ENCODE peak calls at places on chromosomes 12 and 14, in four cellular contexts. M is H1, Q is A549, U is transverse colon. A is an unnamed sample.
A peak's percentile ranks its signal among the peaks of the same experiment; 100 is the strongest.

GRCh38 chr12:33718631-33719030 is 279.0 kb upstream of the SYT10 start:
- DNase-seq in M (no peak), Q (no peak), U (no peak), A (no peak)

GRCh38 chr12:108514973-108515814 is at the start of gene FICD:
- DNase-seq in M (peak; percentile 99), Q (peak; percentile 99), U (peak; percentile 100), A (peak; percentile 99)

GRCh38 chr14:67172520-67172919 is 16.7 kb upstream of the GARIN2 start:
- DNase-seq in M (no peak), Q (no peak), U (no peak), A (no peak)

GRCh38 chr12:93243689-93244513 is 133.8 kb upstream of the NUDT4 start:
- DNase-seq in M (no peak), Q (peak; percentile 42), U (peak; percentile 56), A (no peak)

GRCh38 chr14:64625363-64626232 is 75.8 kb downstream of the PPP1R36 start:
- DNase-seq in M (no peak), Q (no peak), U (peak; percentile 22), A (no peak)

GRCh38 chr12:93244514-93245077 is 133.1 kb upstream of the NUDT4 start:
- DNase-seq in M (no peak), Q (no peak), U (no peak), A (no peak)

GRCh38 chr14:87898301-87898700 is 94.7 kb downstream of the GALC start:
- DNase-seq in M (no peak), Q (no peak), U (no peak), A (no peak)

GRCh38 chr14:87082917-87083316 is 910.1 kb downstream of the GALC start:
- DNase-seq in M (no peak), Q (no peak), U (no peak), A (no peak)

GRCh38 chr12:109559601-109560000 is 13.7 kb downstream of the MMAB start:
- DNase-seq in M (no peak), Q (no peak), U (no peak), A (no peak)

GRCh38 chr14:56098021-56098420 is 20.2 kb upstream of the PELI2 start:
- DNase-seq in M (no peak), Q (no peak), U (no peak), A (no peak)

GRCh38 chr14:22995889-22996611 is 13.7 kb upstream of the AJUBA start:
- DNase-seq in M (no peak), Q (no peak), U (no peak), A (no peak)

GRCh38 chr14:103576371-103577024 is 13.7 kb downstream of the COA8 start:
- DNase-seq in M (no peak), Q (peak; percentile 81), U (peak; percentile 95), A (peak; percentile 65)

GRCh38 chr14:69715725-69716482 is 51.0 kb upstream of the SRSF5 start:
- DNase-seq in M (no peak), Q (no peak), U (peak; percentile 59), A (no peak)

GRCh38 chr12:71935594-71935993 is 3.1 kb upstream of the TPH2 start:
- DNase-seq in M (no peak), Q (no peak), U (no peak), A (no peak)

GRCh38 chr12:102888511-102888910 is 28.5 kb downstream of the PAH start:
- DNase-seq in M (no peak), Q (no peak), U (no peak), A (no peak)

GRCh38 chr12:70719672-70720420 is 82.6 kb upstream of the PTPRB start:
- DNase-seq in M (peak; percentile 73), Q (peak; percentile 13), U (no peak), A (no peak)

GRCh38 chr14:78029471-78030372 is 140.5 kb upstream of the NRXN3 start:
- DNase-seq in M (peak; percentile 63), Q (no peak), U (no peak), A (no peak)

GRCh38 chr12:76312314-76312713 is 35.9 kb downstream of the BBS10 start:
- DNase-seq in M (no peak), Q (no peak), U (no peak), A (no peak)

GRCh38 chr12:46269429-46270241 is 792 bp upstream of the SLC38A1 start:
- DNase-seq in M (peak; percentile 70), Q (no peak), U (peak; percentile 63), A (no peak)

GRCh38 chr12:127760996-127761395 is 506.0 kb upstream of the TMEM132C start:
- DNase-seq in M (no peak), Q (no peak), U (no peak), A (no peak)

GRCh38 chr14:76872796-76873432 is 46.7 kb downstream of the LRRC74A start:
- DNase-seq in M (peak; percentile 85), Q (peak; percentile 56), U (peak; percentile 55), A (peak; percentile 33)

GRCh38 chr12:64890873-64891468 is 66.5 kb downstream of the TBC1D30 start:
- DNase-seq in M (no peak), Q (peak; percentile 62), U (no peak), A (no peak)

GRCh38 chr14:95274874-95275273 is 44.8 kb downstream of the CLMN start:
- DNase-seq in M (no peak), Q (no peak), U (no peak), A (no peak)

GRCh38 chr12:12333980-12334709 is 15.9 kb downstream of the MANSC1 start:
- DNase-seq in M (peak; percentile 69), Q (peak; percentile 77), U (peak; percentile 64), A (no peak)

GRCh38 chr14:92951912-92952471 is 29.0 kb downstream of the CHGA start:
- DNase-seq in M (peak; percentile 96), Q (peak; percentile 70), U (peak; percentile 84), A (peak; percentile 55)

GRCh38 chr12:121711925-121712461 is 559 bp upstream of the TMEM120B start:
- DNase-seq in M (no peak), Q (peak; percentile 53), U (peak; percentile 32), A (peak; percentile 79)

GRCh38 chr12:100793182-100793581 is 1.4 kb upstream of the ANO4 start:
- DNase-seq in M (no peak), Q (no peak), U (no peak), A (no peak)

GRCh38 chr12:130192667-130193345 is 30.5 kb downstream of the FZD10 start:
- DNase-seq in M (no peak), Q (peak; percentile 12), U (no peak), A (no peak)

GRCh38 chr12:112792306-112792705 is 758 bp downstream of the RPH3A start:
- DNase-seq in M (no peak), Q (no peak), U (no peak), A (no peak)

GRCh38 chr14:59332727-59333126 is 132.5 kb downstream of the GPR135 start:
- DNase-seq in M (no peak), Q (peak; percentile 41), U (no peak), A (no peak)

GRCh38 chr12:1529862-1530591 is 64.4 kb downstream of the FBXL14 start:
- DNase-seq in M (no peak), Q (no peak), U (peak; percentile 49), A (no peak)

GRCh38 chr12:64560395-64561301 is 49.6 kb upstream of the RASSF3 start:
- DNase-seq in M (peak; percentile 46), Q (peak; percentile 61), U (no peak), A (no peak)

GRCh38 chr12:49666176-49666575 is 41.0 kb downstream of the FMNL3 start:
- DNase-seq in M (no peak), Q (no peak), U (no peak), A (no peak)

GRCh38 chr12:49664167-49664566 is 40.8 kb downstream of the PRPF40B start:
- DNase-seq in M (no peak), Q (no peak), U (no peak), A (no peak)

GRCh38 chr12:49665384-49665783 is 41.8 kb downstream of the FMNL3 start:
- DNase-seq in M (no peak), Q (no peak), U (no peak), A (no peak)

GRCh38 chr12:49662998-49663843 is 39.9 kb downstream of the PRPF40B start:
- DNase-seq in M (no peak), Q (no peak), U (peak; percentile 63), A (peak; percentile 45)

DNA sequence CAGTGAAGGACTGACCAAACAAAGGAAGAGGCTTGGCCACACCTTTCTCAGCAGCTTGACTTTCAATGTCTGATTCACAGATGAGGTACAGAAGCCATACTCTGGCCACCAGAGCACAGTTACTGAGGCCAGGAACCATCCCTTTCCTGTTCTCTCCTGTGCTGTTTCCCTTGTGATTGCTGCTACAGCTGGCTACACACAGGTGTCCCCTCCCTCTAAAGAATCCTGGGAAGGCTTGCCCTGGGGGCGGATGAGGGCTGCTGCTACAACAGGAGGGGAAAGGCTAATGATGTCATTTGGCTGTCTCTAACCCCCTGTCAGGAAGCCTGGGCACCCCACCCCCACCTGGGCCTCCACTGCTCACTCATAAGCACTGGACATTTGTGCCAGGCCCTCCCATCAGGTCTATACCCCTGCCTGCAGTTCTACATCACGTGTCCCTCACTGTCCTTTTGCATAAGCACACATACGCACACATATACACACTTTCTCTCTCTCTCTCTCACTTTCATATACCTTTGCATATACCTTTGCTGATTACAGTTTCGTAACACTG is 41.3 kb downstream of the PRPF40B start:
- DNase-seq in M (no peak), Q (no peak), U (no peak), A (no peak)
- TF ChIP-seq POLR2A in M (no peak), Q (no peak), U (no peak), A (no peak)

GRCh38 chr12:54786081-54786480 is 68.2 kb upstream of the MUCL1 start:
- DNase-seq in M (no peak), Q (no peak), U (no peak), A (no peak)
- H3K9me3 ChIP-seq in M (no peaks in the 10 kb centered on the region), Q (no peaks in the 10 kb centered on the region), U (peaks cover 6% of the 10 kb centered on the region), A (no peaks in the 10 kb centered on the region)

DNA sequence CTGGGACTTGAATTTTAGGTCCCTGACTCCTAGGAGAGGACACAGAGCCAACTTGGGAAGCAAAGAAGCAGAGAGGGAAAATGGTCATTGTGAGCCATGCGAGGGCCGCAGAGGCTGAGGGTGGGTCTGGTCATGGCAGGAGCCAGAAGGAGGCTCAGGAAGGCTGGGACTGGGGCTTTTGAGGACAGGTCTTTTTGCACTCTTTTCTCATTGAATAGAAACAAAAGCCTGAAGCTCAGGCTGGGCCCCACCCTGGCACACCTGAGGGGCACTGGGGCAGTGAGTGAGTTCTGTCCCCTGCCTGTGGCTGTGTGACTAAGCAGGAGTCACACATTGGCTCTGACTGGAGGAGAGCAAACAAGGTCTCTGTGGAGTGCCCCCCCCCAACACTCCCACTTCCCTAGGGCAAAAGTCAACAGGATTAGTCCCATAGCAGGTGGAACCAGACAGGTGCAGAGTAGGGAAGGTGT is 2.8 kb downstream of the KRT7 start:
- DNase-seq in M (no peak), Q (peak; percentile 24), U (peak; percentile 66), A (no peak)
- TF ChIP-seq POLR2A in M (no peak), Q (no peak), U (no peak), A (no peak)

DNA sequence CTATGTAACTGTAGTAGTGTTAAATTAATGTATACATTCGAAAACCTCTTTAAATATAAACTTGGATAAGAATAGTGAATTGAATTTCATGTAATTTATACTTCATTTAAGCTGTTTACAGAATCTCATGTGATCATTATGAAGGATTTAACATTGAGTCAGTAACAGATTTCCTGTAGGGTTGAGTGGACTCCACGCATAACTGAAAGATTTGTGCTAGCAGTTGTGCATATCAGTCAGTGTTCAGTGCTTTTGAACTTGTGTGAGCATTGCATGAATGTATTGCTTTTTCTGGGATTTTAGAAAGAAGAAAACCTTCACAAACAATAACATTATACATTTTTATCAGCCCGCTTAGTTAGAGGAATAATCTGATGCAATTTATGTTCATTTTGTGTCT is 1435.3 kb downstream of the LRFN5 start:
- DNase-seq in M (no peak), Q (no peak), U (no peak), A (no peak)
- H3K9me3 ChIP-seq in M (no peaks in the 10 kb centered on the region), Q (no peaks in the 10 kb centered on the region), U (no peaks in the 10 kb centered on the region), A (no peaks in the 10 kb centered on the region)

GRCh38 chr14:68403794-68404522 is 388.9 kb downstream of the ZFP36L1 start:
- DNase-seq in M (no peak), Q (no peak), U (no peak), A (no peak)
- TF ChIP-seq POLR2A in M (no peak), Q (no peak), U (no peak), A (no peak)

A was measured in gastrocnemius medialis.